ENCODE peak calls at places on chromosome 20, in ten cellular contexts. U is lower lobe of right lung, R is OCI-LY7, D is upper lobe of right lung, O is neural progenitor cell, A is fibroblast of mammary gland, Q is PC-3, I is kidney, G is left lung, V is uterus. X is an unnamed sample.

GRCh38 chr20:23397961-23398360 is 23.3 kb downstream of the NAPB start:
- DNase-seq in U (no peak), R (no peak), D (no peak), O (no peak), A (peak; percentile 62), Q (no peak), I (no peak), G (no peak), V (no peak), X (peak; percentile 24)

GRCh38 chr20:53699085-53699717 is 105.6 kb upstream of the ZNF217 start:
- DNase-seq in U (no peak), R (no peak), D (no peak), O (no peak), A (no peak), Q (no peak), I (no peak), G (no peak), V (no peak), X (no peak)

GRCh38 chr20:24840121-24840713 is 108.9 kb upstream of the CST7 start:
- DNase-seq in U (no peak), R (no peak), D (no peak), O (no peak), A (no peak), Q (no peak), I (no peak), G (no peak), V (no peak), X (peak; percentile 86)

GRCh38 chr20:24762371-24762770 is 186.7 kb upstream of the CST7 start:
- DNase-seq in U (no peak), R (no peak), D (no peak), O (no peak), A (no peak), Q (no peak), I (no peak), G (no peak), V (no peak), X (no peak)

GRCh38 chr20:36572701-36573102 is 695 bp upstream of the TGIF2 start:
- DNase-seq in U (no peak), R (no peak), D (no peak), O (peak; percentile 64), A (peak; percentile 37), Q (no peak), I (no peak), G (no peak), V (no peak), X (peak; percentile 20)

GRCh38 chr20:32362924-32363364 is 4.8 kb downstream of the ASXL1 start:
- DNase-seq in U (no peak), R (no peak), D (no peak), O (no peak), A (no peak), Q (no peak), I (no peak), G (no peak), V (no peak), X (no peak)

GRCh38 chr20:49567421-49568256 is at the start of gene PTGIS:
- DNase-seq in U (no peak), R (no peak), D (no peak), O (peak; percentile 91), A (no peak), Q (no peak), I (no peak), G (peak; percentile 72), V (peak; percentile 51), X (no peak)

GRCh38 chr20:3818155-3819151 is 1.9 kb upstream of the AP5S1 start:
- DNase-seq in U (peak; percentile 72), R (peak; percentile 79), D (no peak), O (peak; percentile 81), A (peak; percentile 90), Q (peak; percentile 93), I (peak; percentile 74), G (no peak), V (peak; percentile 82), X (peak; percentile 80)

GRCh38 chr20:10476319-10476724 is 41.2 kb downstream of the SLX4IP start:
- DNase-seq in U (no peak), R (peak; percentile 62), D (no peak), O (no peak), A (peak; percentile 16), Q (peak; percentile 80), I (no peak), G (no peak), V (no peak), X (peak; percentile 55)

GRCh38 chr20:22921595-22922421 is 113.3 kb upstream of the SSTR4 start:
- DNase-seq in U (no peak), R (no peak), D (no peak), O (no peak), A (peak; percentile 69), Q (peak; percentile 95), I (peak; percentile 76), G (no peak), V (no peak), X (peak; percentile 65)

GRCh38 chr20:17635846-17636245 is 46.2 kb downstream of the RRBP1 start:
- DNase-seq in U (no peak), R (no peak), D (no peak), O (no peak), A (peak; percentile 92), Q (no peak), I (no peak), G (no peak), V (peak; percentile 47), X (no peak)

GRCh38 chr20:25987073-25987927 is 290.6 kb upstream of the ZNF337 start:
- DNase-seq in U (peak; percentile 53), R (peak; percentile 58), D (peak; percentile 72), O (peak; percentile 59), A (peak; percentile 12), Q (no peak), I (peak; percentile 79), G (peak; percentile 83), V (peak; percentile 25), X (peak; percentile 12)
- TF ChIP-seq CTCF in U (no peak), R (peak; percentile 56), D (peak; percentile 33), O (no peak), A (no peak), Q (no peak), I (no peak), G (peak; percentile 20), V (peak; percentile 10), X (peak; percentile 34)

GRCh38 chr20:47354388-47354709 is 2.1 kb downstream of the ZMYND8 start:
- DNase-seq in U (no peak), R (no peak), D (no peak), O (no peak), A (no peak), Q (no peak), I (no peak), G (no peak), V (no peak), X (no peak)
- H3K4me3 ChIP-seq in U (peak overlapping the region; percentile 43), R (peak overlapping the region; percentile 74), D (peak overlapping the region; percentile 37), O (peak overlapping the region; percentile 44), A (peak overlapping the region; percentile 55), Q (peak overlapping the region; percentile 48), I (peak overlapping the region; percentile 45), G (no peak overlapping the region), V (no peak overlapping the region), X (peak overlapping the region; percentile 17)

GRCh38 chr20:52210037-52210990 is 18.7 kb upstream of the ZFP64 start:
- DNase-seq in U (no peak), R (no peak), D (no peak), O (no peak), A (no peak), Q (no peak), I (no peak), G (no peak), V (no peak), X (no peak)
- TF ChIP-seq CTCF in U (no peak), R (no peak), D (no peak), O (no peak), A (no peak), Q (no peak), I (no peak), G (no peak), V (no peak), X (no peak)

GRCh38 chr20:14335122-14335521 is 2.3 kb downstream of the FLRT3 start:
- DNase-seq in U (no peak), R (no peak), D (no peak), O (no peak), A (no peak), Q (no peak), I (no peak), G (no peak), V (no peak), X (no peak)

GRCh38 chr20:14333734-14334133 is 3.7 kb downstream of the FLRT3 start:
- DNase-seq in U (no peak), R (no peak), D (no peak), O (no peak), A (no peak), Q (no peak), I (no peak), G (no peak), V (no peak), X (no peak)

GRCh38 chr20:14332796-14333345 is 4.5 kb downstream of the FLRT3 start:
- DNase-seq in U (no peak), R (no peak), D (no peak), O (peak; percentile 41), A (no peak), Q (no peak), I (no peak), G (no peak), V (no peak), X (no peak)

GRCh38 chr20:14336667-14337066 is 745 bp downstream of the FLRT3 start:
- DNase-seq in U (no peak), R (no peak), D (no peak), O (peak; percentile 52), A (peak; percentile 26), Q (peak; percentile 63), I (no peak), G (no peak), V (no peak), X (no peak)

DNA sequence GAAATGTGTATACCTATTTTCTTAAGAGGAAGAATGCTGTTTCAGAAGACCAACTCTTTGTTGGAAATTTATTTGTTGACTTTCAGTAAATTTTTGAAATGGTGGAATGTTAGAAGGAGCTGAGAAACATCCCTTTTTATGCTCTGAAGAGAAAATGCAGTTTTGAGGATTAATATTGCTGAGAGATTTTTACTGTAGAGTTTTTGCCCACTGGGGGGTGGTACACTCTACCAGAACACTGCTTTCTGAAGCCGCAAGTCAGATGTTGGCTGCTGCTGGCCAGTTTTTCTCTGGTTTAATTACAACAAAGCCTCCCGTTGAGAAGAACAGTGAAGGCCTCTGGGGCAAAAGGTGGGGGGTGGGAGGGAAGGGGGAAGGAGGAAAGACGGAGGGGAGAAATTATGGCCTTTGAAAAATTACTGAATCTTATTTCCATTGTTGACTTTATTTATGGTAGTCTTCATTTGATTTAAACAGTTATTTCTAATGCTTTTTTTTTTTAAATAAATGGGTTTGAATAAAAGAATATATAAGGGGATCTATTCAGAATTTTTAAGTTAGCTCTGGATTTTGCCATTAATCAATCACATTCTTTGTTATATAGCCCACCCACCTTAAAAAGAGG is 3.0 kb downstream of the FLRT3 start:
- DNase-seq in U (no peak), R (peak; percentile 1), D (no peak), O (peak; percentile 87), A (peak; percentile 60), Q (peak; percentile 71), I (no peak), G (no peak), V (peak; percentile 25), X (peak; percentile 48)
- H3K4me3 ChIP-seq in U (peak overlapping the region; percentile 53), R (no peak overlapping the region), D (peak overlapping the region; percentile 48), O (peak overlapping the region; percentile 67), A (no peak overlapping the region), Q (no peak overlapping the region), I (peak overlapping the region; percentile 88), G (peak overlapping the region; percentile 30), V (no peak overlapping the region), X (no peak overlapping the region)

X was measured in AG10803.